ENCODE peak calls at places on chromosomes 7 and 10, in six cellular contexts. T is lower lobe of right lung, G is tibial artery, V is aorta, S is mesenchymal stem cell, I is neuronal stem cell. E is an unnamed sample. For H3K27me3 and H3K4me1, the result is how much of the 10 kb centered on the place peaks cover.

GRCh38 chr7:31261373-31261772 is 79.2 kb downstream of the NEUROD6 start:
- DNase-seq in T (no peak), I (no peak), S (no peak), V (no peak), G (no peak), E (no peak)

GRCh38 chr10:12348341-12348869 is 942 bp upstream of the CAMK1D start:
- DNase-seq in S (peak), T (no peak), G (no peak), I (no peak), V (no peak), E (no peak)

GRCh38 chr7:5422324-5423271 is 1.0 kb downstream of the TNRC18 start:
- DNase-seq in V (no peak), T (peak), I (no peak), S (peak), G (no peak), E (peak)

GRCh38 chr7:158327012-158327411 is 260.6 kb downstream of the PTPRN2 start:
- DNase-seq in S (no peak), I (no peak), G (no peak), V (no peak), T (no peak), E (no peak)

GRCh38 chr7:2808891-2809660 is 35.0 kb downstream of the GNA12 start:
- DNase-seq in T (peak), S (no peak), V (peak), G (no peak), I (no peak), E (no peak)

GRCh38 chr7:33743594-33743993 is 161.7 kb upstream of the BMPER start:
- DNase-seq in G (no peak), T (no peak), V (no peak), S (peak), I (no peak), E (peak)

GRCh38 chr10:71748671-71749191 is 24.6 kb downstream of the VSIR start:
- DNase-seq in T (peak), S (no peak), V (peak), I (no peak), G (peak), E (no peak)

GRCh38 chr7:84364708-84365107 is 170.1 kb upstream of the SEMA3A start:
- DNase-seq in G (no peak), T (no peak), S (peak), I (no peak), V (no peak), E (no peak)

GRCh38 chr7:12518920-12519681 is 51.4 kb upstream of the SCIN start:
- DNase-seq in G (no peak), I (no peak), S (peak), T (no peak), V (no peak), E (no peak)

GRCh38 chr7:7816084-7816483 is 97.7 kb upstream of the RPA3 start:
- DNase-seq in I (no peak), V (no peak), G (no peak), T (no peak), S (no peak), E (no peak)

GRCh38 chr10:109931153-109931552 is 7.8 kb upstream of the XPNPEP1 start:
- DNase-seq in S (no peak), V (no peak), G (peak), I (no peak), T (no peak), E (no peak)

GRCh38 chr7:30852744-30853288 is 58.8 kb upstream of the AQP1 start:
- DNase-seq in G (no peak), I (no peak), V (peak), S (no peak), T (no peak), E (no peak)

GRCh38 chr7:13639416-13639815 is 350.1 kb downstream of the ETV1 start:
- DNase-seq in S (no peak), I (no peak), G (no peak), T (no peak), V (no peak), E (no peak)

GRCh38 chr7:142025896-142026295 is 30.2 kb downstream of the MGAM start:
- DNase-seq in S (no peak), V (no peak), G (no peak), I (no peak), T (no peak), E (peak)

GRCh38 chr10:35304649-35305048 is 31.7 kb upstream of the CCNY start:
- DNase-seq in G (no peak), V (no peak), S (no peak), T (no peak), I (no peak), E (no peak)

GRCh38 chr10:3132036-3133025 is 40.3 kb downstream of the PITRM1 start:
- DNase-seq in T (no peak), S (peak), I (no peak), V (peak), G (no peak), E (no peak)

GRCh38 chr7:80129785-80130184 is 4.8 kb upstream of the GNAI1 start:
- DNase-seq in T (no peak), G (no peak), S (no peak), V (no peak), I (no peak), E (no peak)

GRCh38 chr7:70618020-70618551 is 513.9 kb upstream of the GALNT17 start:
- DNase-seq in S (no peak), T (no peak), I (no peak), V (no peak), G (no peak), E (no peak)

GRCh38 chr7:70614237-70614984 is 517.5 kb upstream of the GALNT17 start:
- DNase-seq in T (no peak), S (peak), G (peak), V (peak), I (no peak), E (no peak)

GRCh38 chr7:70619130-70619529 is 512.8 kb upstream of the GALNT17 start:
- DNase-seq in G (no peak), T (no peak), V (no peak), S (no peak), I (no peak), E (no peak)

GRCh38 chr7:70615066-70615465 is 516.9 kb upstream of the GALNT17 start:
- DNase-seq in S (no peak), T (no peak), G (no peak), V (no peak), I (no peak), E (peak)

DNA sequence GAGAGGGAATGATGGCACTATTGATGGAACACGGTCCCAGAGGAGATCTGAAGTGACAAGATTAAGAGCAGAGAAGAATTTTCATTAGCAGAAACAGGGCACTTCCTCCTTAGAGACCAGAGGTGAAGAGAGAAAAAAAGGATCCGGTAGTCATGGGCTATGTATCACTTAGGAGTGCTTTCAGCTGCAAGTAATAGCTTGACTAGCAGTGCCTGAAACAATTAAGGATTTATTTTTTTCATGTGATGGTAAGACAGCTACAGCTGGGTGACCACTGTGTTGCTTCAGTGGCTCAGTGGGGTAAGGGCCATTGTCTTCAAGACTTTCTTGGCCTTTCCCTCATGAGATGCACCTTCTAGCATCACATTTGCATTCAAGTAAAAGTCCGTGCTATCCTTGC is 515.1 kb upstream of the GALNT17 start:
- DNase-seq in S (no peak), V (no peak), G (no peak), I (no peak), T (no peak), E (no peak)
- H3K27me3 ChIP-seq in S (under half), V (under half), G (under half), I (under half), T (under half), E (under half)

GRCh38 chr10:5582736-5583135 is 58.0 kb downstream of the CALML3 start:
- DNase-seq in S (no peak), G (no peak), T (peak), V (no peak), I (no peak), E (no peak)

GRCh38 chr10:5585517-5586222 is 60.9 kb downstream of the CALML3 start:
- DNase-seq in V (no peak), T (peak), G (no peak), I (no peak), S (no peak), E (peak)

GRCh38 chr10:5587151-5588079 is 62.7 kb downstream of the CALML3 start:
- DNase-seq in V (no peak), T (peak), S (no peak), G (no peak), I (no peak), E (no peak)

GRCh38 chr10:5583525-5584175 is 58.9 kb downstream of the CALML3 start:
- DNase-seq in G (no peak), S (no peak), T (peak), V (no peak), I (peak), E (peak)

DNA sequence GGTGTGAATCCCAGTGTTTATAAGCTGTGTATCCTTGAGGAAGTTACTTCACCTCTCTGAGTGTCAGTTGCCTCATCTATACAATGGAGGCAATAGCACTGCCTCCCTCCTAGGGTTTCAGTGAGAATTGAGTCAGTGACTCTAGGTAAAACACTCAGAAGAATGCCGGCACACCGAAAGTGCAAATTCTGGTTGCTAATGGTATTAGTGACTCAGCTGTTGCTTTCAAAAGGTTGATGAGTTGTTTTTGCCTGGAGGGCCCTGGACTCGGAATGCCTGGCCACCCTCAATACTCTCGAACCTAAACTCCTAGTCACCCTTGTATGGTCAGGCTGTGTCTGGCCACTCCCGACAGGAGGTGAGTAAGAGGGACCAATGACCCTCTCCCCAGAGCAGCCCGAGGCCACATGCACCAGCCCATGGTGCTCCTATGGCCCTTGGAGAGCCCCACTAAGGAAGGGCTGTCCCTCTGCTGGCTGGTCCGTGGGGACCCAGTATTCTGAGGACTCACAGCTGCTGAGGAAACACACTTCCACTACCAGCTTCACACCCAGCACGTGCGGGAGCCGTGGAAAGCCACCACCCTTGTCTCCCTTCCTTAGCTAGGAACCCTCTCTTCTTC is 60.2 kb downstream of the CALML3 start:
- DNase-seq in S (peak), G (no peak), I (no peak), V (no peak), T (peak), E (peak)
- H3K4me1 ChIP-seq in S (under half), G (under half), I (under half), V (under half), T (under half), E (under half)

GRCh38 chr10:122172311-122173008 is 98.6 kb upstream of the BTBD16 start:
- DNase-seq in T (no peak), V (no peak), I (no peak), G (no peak), S (no peak), E (no peak)

GRCh38 chr10:122173337-122173736 is 97.8 kb upstream of the BTBD16 start:
- DNase-seq in V (no peak), S (no peak), T (no peak), G (no peak), I (no peak), E (no peak)

GRCh38 chr10:122171270-122171669 is 99.8 kb upstream of the BTBD16 start:
- DNase-seq in S (no peak), T (no peak), I (no peak), V (no peak), G (no peak), E (no peak)

GRCh38 chr10:122176232-122176865 is 94.7 kb upstream of the BTBD16 start:
- DNase-seq in T (no peak), V (no peak), G (no peak), S (no peak), I (no peak), E (no peak)

GRCh38 chr10:122173766-122174435 is 97.2 kb upstream of the BTBD16 start:
- DNase-seq in S (no peak), I (no peak), T (no peak), V (no peak), G (no peak), E (no peak)
- H3K27ac ChIP-seq in S (no peak), I (no peak), T (peak), V (no peak), G (no peak), E (no peak)

DNA sequence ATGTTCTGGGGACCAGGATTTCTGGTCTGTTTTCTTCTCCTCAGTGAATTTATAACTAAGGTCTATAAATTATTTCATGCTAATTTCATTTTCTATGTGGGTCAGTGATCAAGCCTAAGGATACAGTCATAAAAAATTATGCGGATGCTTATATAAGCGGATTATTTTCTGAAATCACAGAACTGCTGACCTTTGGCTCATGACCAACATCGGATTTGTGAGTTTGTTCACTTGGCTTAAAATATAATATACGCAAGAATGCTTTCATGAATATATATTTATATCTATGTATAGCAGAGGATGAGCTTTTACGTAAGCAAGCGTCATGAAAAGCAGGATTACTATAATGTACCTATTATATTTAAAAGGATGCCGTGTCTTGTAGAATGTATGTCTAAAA is 263.7 kb downstream of the GLI3 start:
- DNase-seq in S (no peak), I (no peak), T (no peak), G (no peak), V (no peak), E (no peak)
- H3K27me3 ChIP-seq in S (under half), I (under half), T (under half), G (under half), V (under half), E (under half)

GRCh38 chr7:50742401-50742800 is 40.3 kb downstream of the GRB10 start:
- DNase-seq in V (no peak), G (no peak), S (no peak), T (no peak), I (no peak), E (peak)

GRCh38 chr7:50748472-50748871 is 34.2 kb downstream of the GRB10 start:
- DNase-seq in G (no peak), T (no peak), S (no peak), V (no peak), I (no peak), E (no peak)

GRCh38 chr7:50743893-50744292 is 38.8 kb downstream of the GRB10 start:
- DNase-seq in T (no peak), G (no peak), V (no peak), I (no peak), S (no peak), E (no peak)

GRCh38 chr7:50745835-50746234 is 36.9 kb downstream of the GRB10 start:
- DNase-seq in S (no peak), V (no peak), G (no peak), T (no peak), I (no peak), E (no peak)

DNA sequence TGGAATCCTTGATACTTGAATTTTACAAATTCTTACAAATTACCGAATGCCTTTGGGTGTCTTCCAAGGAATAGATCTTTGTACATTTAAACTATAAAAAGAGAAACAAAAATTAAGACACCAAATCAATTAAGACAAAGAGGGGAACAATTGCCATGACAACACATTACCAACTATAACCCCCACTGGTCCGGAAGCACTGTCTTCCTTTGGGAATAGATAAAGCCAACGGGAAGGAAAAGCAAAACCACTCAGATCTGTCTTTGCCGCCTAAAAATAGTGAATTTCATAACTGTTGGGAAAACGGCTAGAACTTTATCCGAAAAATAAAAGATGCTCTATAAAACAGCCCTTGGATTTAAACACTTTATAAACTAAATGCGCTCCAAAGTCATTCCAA is 37.4 kb downstream of the GRB10 start:
- DNase-seq in V (no peak), I (no peak), T (no peak), S (no peak), G (no peak), E (no peak)
- H3K4me1 ChIP-seq in V (under half), I (under half), T (under half), S (under half), G (under half), E (under half)

GRCh38 chr7:121021266-121021969 is 32.9 kb downstream of the CPED1 start:
- DNase-seq in T (no peak), I (no peak), G (no peak), S (no peak), V (no peak), E (no peak)
- H3K27ac ChIP-seq in T (no peak), I (no peak), G (peak), S (no peak), V (no peak), E (no peak)

GRCh38 chr10:43849551-43849950 is 200.9 kb upstream of the ZNF32 start:
- DNase-seq in V (no peak), S (no peak), T (no peak), I (no peak), G (no peak), E (no peak)

GRCh38 chr10:43846187-43846680 is 197.6 kb upstream of the ZNF32 start:
- DNase-seq in V (peak), I (no peak), G (no peak), S (peak), T (no peak), E (no peak)

GRCh38 chr10:43844236-43844635 is 195.6 kb upstream of the ZNF32 start:
- DNase-seq in I (no peak), T (no peak), V (no peak), G (no peak), S (no peak), E (no peak)

GRCh38 chr10:43845121-43845520 is 196.4 kb upstream of the ZNF32 start:
- DNase-seq in T (no peak), I (no peak), G (no peak), S (no peak), V (no peak), E (no peak)

DNA sequence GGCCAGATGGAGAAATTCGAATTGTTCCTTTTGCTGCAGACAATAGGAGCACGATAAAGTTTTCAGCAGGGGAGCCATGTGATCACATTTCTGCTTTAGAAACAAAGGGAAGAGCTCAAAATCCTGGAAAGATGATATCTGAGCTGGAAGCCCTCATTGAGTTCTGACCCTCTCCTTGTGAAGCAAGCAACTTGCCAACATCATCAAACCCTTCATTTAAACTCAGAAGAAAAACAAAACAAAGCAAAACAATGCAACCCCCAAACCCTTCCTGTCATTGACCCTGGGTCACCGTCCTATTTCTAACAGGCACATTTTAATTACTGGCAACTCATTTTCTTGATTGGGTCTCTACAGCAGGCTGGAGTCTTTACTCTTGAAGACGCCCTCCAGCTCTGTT is 198.3 kb upstream of the ZNF32 start:
- DNase-seq in T (no peak), V (no peak), I (no peak), G (no peak), S (no peak), E (no peak)
- H3K27me3 ChIP-seq in T (under half), V (under half), I (under half), G (under half), S (under half), E (under half)

E was measured in foreskin keratinocyte.